ENCODE peak calls at places on chromosomes 3 and 15, in five cellular contexts. E is body of pancreas, P is heart left ventricle, U is lower leg skin, D is activated B cell treated with CpG ODN at 0.5 μM for 24 hours. Q is an unnamed sample.

GRCh38 chr15:31434418-31435255 is 108.0 kb downstream of the KLF13 start:
- DNase-seq in P (peak; percentile 65), U (peak; percentile 75), D (peak; percentile 56), E (peak; percentile 48), Q (no peak)

GRCh38 chr3:128143496-128143895 is 9.8 kb upstream of the EEFSEC start:
- DNase-seq in P (no peak), D (no peak), U (no peak), E (no peak), Q (no peak)

GRCh38 chr3:130514671-130515070 is 2.3 kb upstream of the COL6A6 start:
- DNase-seq in D (no peak), U (no peak), E (no peak), P (no peak), Q (no peak)

GRCh38 chr15:39172380-39173281 is 408.2 kb upstream of the THBS1 start:
- DNase-seq in P (peak; percentile 27), E (peak; percentile 30), D (no peak), U (no peak), Q (no peak)

GRCh38 chr3:123375014-123375940 is 73.6 kb downstream of the ADCY5 start:
- DNase-seq in D (no peak), U (no peak), P (peak; percentile 64), E (no peak), Q (no peak)

GRCh38 chr3:46677096-46677702 is 16.3 kb downstream of the ALS2CL start:
- DNase-seq in P (peak; percentile 86), U (no peak), D (no peak), E (peak; percentile 40), Q (no peak)

GRCh38 chr3:127358641-127359040 is 70.8 kb upstream of the PRR20G start:
- DNase-seq in P (no peak), D (no peak), U (no peak), E (no peak), Q (no peak)

GRCh38 chr15:40696228-40696627 is 1.3 kb downstream of the RAD51 start:
- DNase-seq in P (no peak), U (no peak), D (no peak), E (no peak), Q (no peak)

GRCh38 chr3:138781012-138781470 is 53.7 kb downstream of the PIK3CB start:
- DNase-seq in P (no peak), E (peak; percentile 41), D (no peak), U (no peak), Q (no peak)

GRCh38 chr15:78838480-78838879 is 27.2 kb upstream of the ADAMTS7 start:
- DNase-seq in U (peak; percentile 30), D (no peak), E (no peak), P (no peak), Q (no peak)

GRCh38 chr3:184474907-184475306 is 86.7 kb upstream of the EPHB3 start:
- DNase-seq in D (no peak), U (no peak), E (no peak), P (no peak), Q (no peak)

GRCh38 chr3:55059027-55059629 is 131.3 kb upstream of the LRTM1 start:
- DNase-seq in D (no peak), U (no peak), P (no peak), E (no peak), Q (no peak)

GRCh38 chr3:141305436-141305835 is 62.9 kb upstream of the ZBTB38 start:
- DNase-seq in P (no peak), D (no peak), U (no peak), E (no peak), Q (no peak)

GRCh38 chr15:72540606-72541237 is 66.6 kb downstream of the ARIH1 start:
- DNase-seq in P (no peak), D (no peak), E (no peak), U (no peak), Q (no peak)

DNA sequence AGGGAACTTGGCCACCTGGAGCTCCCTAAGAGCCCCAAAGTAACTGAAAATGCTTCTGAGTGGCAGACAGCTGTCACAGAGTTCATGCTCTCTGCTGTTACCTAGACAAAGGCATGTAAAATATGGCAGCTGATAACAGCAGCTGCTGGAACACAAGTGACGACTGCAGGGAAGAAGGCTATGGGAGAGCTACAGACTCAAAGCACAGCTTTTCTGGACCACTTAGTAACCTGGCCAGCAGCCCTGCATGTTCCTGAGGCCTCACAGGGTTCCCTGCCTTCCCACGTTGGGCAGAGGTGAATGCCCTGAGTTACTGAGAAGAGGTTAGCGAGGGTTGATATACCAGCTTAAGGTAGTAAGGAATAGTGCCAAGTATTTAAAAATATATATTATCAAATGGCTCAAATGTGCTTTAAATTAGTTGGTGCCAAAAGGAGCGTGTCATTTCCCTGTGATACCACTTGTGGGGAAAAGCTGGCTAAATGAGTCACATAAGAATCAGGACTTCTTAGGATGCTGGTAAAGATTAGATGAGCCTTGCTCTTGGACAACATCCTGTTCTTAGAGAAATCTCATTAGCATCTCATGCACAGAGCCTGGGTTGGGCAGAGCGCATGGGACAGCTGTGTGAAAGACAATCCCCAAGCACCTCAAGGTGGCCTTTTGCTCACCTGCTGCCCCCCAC is 76.4 kb upstream of the SCN5A start:
- DNase-seq in D (no peak), U (no peak), P (peak; percentile 83), E (no peak), Q (no peak)
- TF ChIP-seq CTCF in D (no peak), U (no peak), P (no peak), E (no peak), Q (no peak)

GRCh38 chr3:169564883-169565282 is 98.6 kb downstream of the MECOM start:
- DNase-seq in U (no peak), E (no peak), P (no peak), D (no peak), Q (no peak)
- TF ChIP-seq CTCF in U (no peak), E (peak; percentile 6), P (no peak), D (no peak), Q (peak; percentile 39)

DNA sequence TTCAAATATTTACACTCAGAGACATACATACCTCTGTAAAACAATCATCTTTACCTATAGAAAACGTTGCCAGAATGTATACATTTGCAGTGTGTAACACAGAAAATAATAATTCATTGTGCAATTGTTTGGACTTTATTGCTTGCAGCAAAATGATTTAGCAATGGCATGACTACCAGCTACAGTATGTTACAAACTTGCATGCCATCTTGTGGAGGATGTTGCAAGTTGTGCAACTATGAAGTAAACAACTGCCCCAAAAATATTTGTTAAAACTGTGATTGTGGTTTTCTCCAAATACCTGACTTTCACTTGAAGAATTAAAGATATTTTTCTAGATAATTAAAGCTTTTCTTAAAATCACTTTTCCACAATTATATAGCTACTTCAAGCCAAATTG is 27.1 kb upstream of the C3orf49 start:
- DNase-seq in U (no peak), P (no peak), D (no peak), E (no peak), Q (no peak)
- TF ChIP-seq CTCF in U (no peak), P (no peak), D (no peak), E (peak; percentile 61), Q (peak; percentile 33)

GRCh38 chr3:12582730-12583129 is 25.8 kb downstream of the MKRN2 start:
- DNase-seq in U (no peak), P (no peak), E (no peak), D (no peak), Q (no peak)
- TF ChIP-seq CTCF in U (no peak), P (no peak), E (no peak), D (no peak), Q (no peak)